ENCODE peak calls at places on chromosomes 3 and 15, in ten cellular contexts. U, X, Q, D, A, S, T, R, Y and M are unnamed samples. For H3K4me1, the result is how much of the 10 kb centered on the place peaks cover.

GRCh38 chr15:97156739-97157265 is 803.7 kb upstream of the ARRDC4 start:
- DNase-seq in U (no peak), X (no peak), Q (no peak), D (no peak), A (no peak), S (no peak), T (no peak), R (no peak), Y (no peak), M (no peak)

GRCh38 chr3:122929576-122930365 is 97.8 kb downstream of the SEMA5B start:
- DNase-seq in U (peak), X (no peak), Q (no peak), D (no peak), A (no peak), S (no peak), T (no peak), R (no peak), Y (no peak), M (no peak)

GRCh38 chr3:98812851-98813374 is 49.8 kb downstream of the ST3GAL6 start:
- DNase-seq in U (no peak), X (peak), Q (no peak), D (no peak), A (no peak), S (no peak), T (no peak), R (peak), Y (no peak), M (no peak)

GRCh38 chr3:190596341-190597285 is 82.7 kb downstream of the IL1RAP start:
- DNase-seq in U (no peak), X (no peak), Q (no peak), D (no peak), A (no peak), S (no peak), T (no peak), R (no peak), Y (no peak), M (no peak)

GRCh38 chr3:38634133-38634532 is 15.4 kb downstream of the SCN5A start:
- DNase-seq in U (no peak), X (peak), Q (no peak), D (no peak), A (peak), S (no peak), T (no peak), R (no peak), Y (no peak), M (peak)

GRCh38 chr3:112377418-112378071 is 44.6 kb downstream of the CD200 start:
- DNase-seq in U (no peak), X (peak), Q (no peak), D (no peak), A (no peak), S (no peak), T (no peak), R (no peak), Y (no peak), M (no peak)

GRCh38 chr3:177603137-177603603 is 405.9 kb upstream of the TBL1XR1 start:
- DNase-seq in U (no peak), X (no peak), Q (no peak), D (no peak), A (no peak), S (no peak), T (no peak), R (no peak), Y (no peak), M (no peak)

GRCh38 chr15:95365615-95366107 is 964.8 kb upstream of the NR2F2 start:
- DNase-seq in U (no peak), X (peak), Q (peak), D (no peak), A (no peak), S (no peak), T (no peak), R (no peak), Y (peak), M (peak)

GRCh38 chr3:177451940-177452484 is 254.7 kb upstream of the TBL1XR1 start:
- DNase-seq in U (no peak), X (peak), Q (no peak), D (no peak), A (no peak), S (no peak), T (no peak), R (no peak), Y (no peak), M (no peak)

GRCh38 chr15:32956006-32956405 is 238.2 kb downstream of the GREM1 start:
- DNase-seq in U (no peak), X (peak), Q (no peak), D (peak), A (no peak), S (no peak), T (no peak), R (peak), Y (no peak), M (no peak)

GRCh38 chr15:61172325-61172724 is 56.8 kb downstream of the RORA start:
- DNase-seq in U (no peak), X (no peak), Q (no peak), D (no peak), A (no peak), S (no peak), T (no peak), R (no peak), Y (no peak), M (no peak)

GRCh38 chr3:63774776-63775175 is 44.3 kb upstream of the C3orf49 start:
- DNase-seq in U (no peak), X (no peak), Q (no peak), D (no peak), A (no peak), S (no peak), T (no peak), R (no peak), Y (no peak), M (no peak)

GRCh38 chr15:71542836-71543235 is 267.5 kb upstream of the NR2E3 start:
- DNase-seq in U (no peak), X (no peak), Q (no peak), D (no peak), A (no peak), S (no peak), T (no peak), R (no peak), Y (no peak), M (no peak)

GRCh38 chr15:78129098-78130011 is 1.9 kb downstream of the CIB2 start:
- DNase-seq in U (no peak), X (no peak), Q (no peak), D (no peak), A (peak), S (no peak), T (no peak), R (no peak), Y (peak), M (no peak)

GRCh38 chr15:77714555-77714954 is 81.8 kb upstream of the LINGO1 start:
- DNase-seq in U (no peak), X (no peak), Q (no peak), D (no peak), A (no peak), S (no peak), T (no peak), R (no peak), Y (no peak), M (no peak)

GRCh38 chr3:152858170-152858800 is 23.4 kb downstream of the P2RY1 start:
- DNase-seq in U (no peak), X (no peak), Q (no peak), D (no peak), A (no peak), S (no peak), T (no peak), R (no peak), Y (no peak), M (no peak)

GRCh38 chr3:120093119-120093922 is 926 bp downstream of the GSK3B start:
- DNase-seq in U (no peak), X (peak), Q (no peak), D (peak), A (peak), S (no peak), T (no peak), R (peak), Y (peak), M (no peak)

GRCh38 chr3:45807645-45808540 is 11.6 kb upstream of the SLC6A20 start:
- DNase-seq in U (no peak), X (no peak), Q (no peak), D (no peak), A (peak), S (no peak), T (peak), R (no peak), Y (no peak), M (no peak)

GRCh38 chr3:187989458-187990153 is 164.4 kb upstream of the LPP start:
- DNase-seq in U (no peak), X (no peak), Q (no peak), D (no peak), A (no peak), S (no peak), T (peak), R (no peak), Y (no peak), M (no peak)

GRCh38 chr15:62147149-62148013 is 17.7 kb downstream of the C2CD4B start:
- DNase-seq in U (no peak), X (no peak), Q (no peak), D (peak), A (no peak), S (no peak), T (peak), R (no peak), Y (no peak), M (no peak)

DNA sequence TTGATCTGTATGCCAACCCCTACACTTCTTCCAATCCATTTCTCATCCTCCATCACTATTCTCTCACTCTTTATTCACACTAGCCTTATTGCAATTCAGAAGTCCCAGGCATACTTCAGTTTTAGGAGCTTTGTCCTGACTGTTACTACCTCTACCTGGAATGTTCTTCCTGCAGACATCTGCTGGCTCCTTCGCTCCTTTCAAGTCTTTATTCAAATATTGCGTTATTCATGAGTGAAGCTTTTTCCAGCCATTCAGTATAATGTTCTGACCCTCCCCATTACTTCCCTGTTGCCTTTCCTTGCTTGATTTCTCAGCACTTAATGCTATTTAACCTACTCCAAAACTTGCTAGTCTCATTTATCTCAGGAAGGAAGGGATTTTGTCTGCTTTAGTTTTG is 9.1 kb downstream of the ATP11B start:
- DNase-seq in U (no peak), X (no peak), Q (no peak), D (no peak), A (no peak), S (no peak), T (no peak), R (peak), Y (no peak), M (no peak)
- H3K4me1 ChIP-seq in U (under half), X (under half), Q (under half), D (under half), A (under half), S (under half), T (under half), R (under half), Y (under half), M (under half)

DNA sequence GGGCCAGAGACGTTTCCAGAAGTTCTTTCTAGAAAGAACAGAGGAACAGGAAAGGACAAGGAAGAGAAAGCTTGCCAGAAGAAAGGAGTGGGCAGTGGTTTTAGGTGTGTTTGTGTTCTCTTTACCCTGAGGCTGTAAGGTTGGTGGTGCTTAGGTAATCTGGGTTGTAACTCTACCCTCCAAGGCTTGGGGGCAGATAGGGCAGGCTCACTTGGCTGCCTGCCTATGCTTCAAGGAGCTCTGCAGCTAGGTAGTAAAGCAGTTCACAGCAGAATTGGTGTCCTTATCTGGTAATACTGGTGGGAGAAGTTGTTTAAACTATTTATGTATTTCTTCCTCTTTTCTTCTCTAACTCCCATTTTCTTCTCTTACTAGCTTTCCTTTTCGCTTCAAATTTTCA is 50.7 kb upstream of the SPPL2A start:
- DNase-seq in U (no peak), X (no peak), Q (no peak), D (peak), A (peak), S (no peak), T (no peak), R (no peak), Y (no peak), M (no peak)
- H3K27ac ChIP-seq in U (no peak), X (no peak), Q (no peak), D (no peak), A (no peak), S (no peak), T (no peak), R (no peak), Y (no peak), M (no peak)

DNA sequence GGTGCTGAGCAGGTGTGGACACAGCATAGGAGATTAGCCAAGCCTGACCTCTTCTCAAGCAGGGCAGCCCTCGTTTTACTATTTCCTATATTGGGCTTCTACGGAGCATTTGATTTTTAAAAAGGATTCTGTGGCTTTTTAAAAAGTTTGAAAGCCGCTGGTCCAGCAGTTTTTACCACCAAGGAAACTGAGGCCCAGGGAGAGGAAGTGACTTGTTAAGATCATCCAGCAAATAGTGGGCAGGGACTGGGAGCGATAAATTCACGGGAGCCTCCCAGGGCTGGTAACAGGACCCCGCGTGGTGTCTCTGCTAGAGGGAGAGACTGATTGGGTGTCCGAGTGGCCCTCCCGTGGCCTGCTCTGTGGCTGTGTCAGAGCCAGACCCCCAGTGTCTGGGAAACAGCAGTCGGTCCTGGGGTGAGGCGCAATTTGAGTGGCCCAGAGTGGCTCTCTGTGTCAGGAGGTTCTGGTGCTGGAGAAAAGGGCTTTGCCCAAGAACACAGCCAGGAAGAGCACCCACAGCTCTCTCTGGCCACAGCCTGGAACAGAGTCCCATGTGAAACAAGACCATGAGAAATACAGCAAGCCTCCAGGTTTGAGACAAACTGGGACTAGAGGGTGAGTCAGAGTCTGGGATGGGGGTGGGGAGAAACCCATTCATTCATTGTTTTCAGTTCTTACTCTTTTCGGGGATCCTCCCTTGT is 4.2 kb downstream of the FURIN start:
- DNase-seq in U (no peak), X (peak), Q (no peak), D (peak), A (peak), S (no peak), T (no peak), R (peak), Y (no peak), M (no peak)
- TF ChIP-seq POLR2A in U (no peak), X (peak), Q (no peak), D (peak), A (peak), S (no peak), T (no peak), R (no peak), Y (no peak), M (no peak)

DNA sequence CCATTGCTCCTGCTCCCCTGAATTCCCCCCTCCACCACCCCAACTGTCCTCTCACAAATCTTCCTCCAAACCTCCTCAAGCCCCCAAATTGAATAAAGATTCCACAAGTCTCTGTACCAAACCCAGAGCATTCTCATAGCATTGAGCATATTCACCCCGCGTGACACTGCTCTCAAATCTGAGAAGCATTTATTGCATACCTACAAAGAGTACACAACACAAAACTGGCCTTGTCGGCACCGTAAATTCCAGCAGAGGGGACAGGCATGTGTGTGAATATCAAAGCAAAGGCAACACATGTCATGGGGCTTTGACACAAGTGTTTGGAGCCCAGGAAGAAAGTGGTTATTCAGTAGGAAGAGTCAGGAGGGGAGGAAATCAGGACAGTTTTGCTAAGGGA is 2.6 kb downstream of the CLDN18 start:
- DNase-seq in U (no peak), X (no peak), Q (no peak), D (no peak), A (no peak), S (no peak), T (no peak), R (no peak), Y (no peak), M (no peak)
- H3K4me1 ChIP-seq in U (under half), X (under half), Q (under half), D (under half), A (under half), S (under half), T (under half), R (under half), Y (under half), M (under half)

GRCh38 chr3:32066686-32067085 is 39.7 kb upstream of the GPD1L start:
- DNase-seq in U (no peak), X (no peak), Q (no peak), D (no peak), A (no peak), S (no peak), T (no peak), R (no peak), Y (no peak), M (no peak)
- H3K27ac ChIP-seq in U (no peak), X (no peak), Q (no peak), D (no peak), A (no peak), S (no peak), T (no peak), R (no peak), Y (no peak), M (no peak)

GRCh38 chr3:12557472-12558105 is 702 bp downstream of the MKRN2 start:
- DNase-seq in U (no peak), X (peak), Q (no peak), D (no peak), A (no peak), S (no peak), T (no peak), R (no peak), Y (no peak), M (no peak)

GRCh38 chr3:12558706-12559105 is 1.8 kb downstream of the MKRN2 start:
- DNase-seq in U (no peak), X (no peak), Q (no peak), D (no peak), A (no peak), S (no peak), T (no peak), R (no peak), Y (no peak), M (no peak)

GRCh38 chr3:12559520-12559919 is 2.6 kb downstream of the MKRN2 start:
- DNase-seq in U (no peak), X (no peak), Q (no peak), D (no peak), A (no peak), S (no peak), T (no peak), R (no peak), Y (no peak), M (no peak)

GRCh38 chr3:12556243-12556722 is 604 bp upstream of the MKRN2 start:
- DNase-seq in U (no peak), X (no peak), Q (no peak), D (no peak), A (no peak), S (no peak), T (no peak), R (no peak), Y (no peak), M (no peak)

GRCh38 chr3:12556723-12557471 is at the start of gene MKRN2:
- DNase-seq in U (peak), X (peak), Q (peak), D (peak), A (peak), S (peak), T (peak), R (peak), Y (peak), M (peak)
- TF ChIP-seq POLR2A in U (peak), X (peak), Q (peak), D (peak), A (peak), S (peak), T (peak), R (peak), Y (peak), M (peak)